ENCODE peak calls at places on chromosomes 16 and 17, in eight cellular contexts. I, K, Y, G, T, X, M and J are unnamed samples.
A peak's percentile ranks its signal among the peaks of the same experiment; 100 is the strongest.

GRCh38 chr17:45168991-45169752 is 7.5 kb downstream of the HEXIM2 start:
- DNase-seq in Y (no peak), X (no peak), M (no peak), I (no peak), G (no peak), T (no peak), K (no peak), J (no peak)

GRCh38 chr16:4679854-4680636 is 13.3 kb upstream of the NUDT16L1 start:
- DNase-seq in G (no peak), K (no peak), Y (no peak), I (peak; percentile 59), T (peak; percentile 91), M (peak; percentile 76), X (peak; percentile 83), J (peak; percentile 69)

GRCh38 chr17:47318197-47318918 is 5.4 kb upstream of the EFCAB13 start:
- DNase-seq in M (no peak), X (no peak), T (no peak), I (no peak), K (peak; percentile 31), G (no peak), Y (no peak), J (no peak)

GRCh38 chr16:59180083-59180476 is 446.0 kb upstream of the GOT2 start:
- DNase-seq in Y (no peak), G (peak; percentile 86), M (no peak), I (no peak), K (peak; percentile 76), T (no peak), X (no peak), J (no peak)

GRCh38 chr16:6279261-6279660 is 1053.4 kb upstream of the RBFOX1 start:
- DNase-seq in X (no peak), T (no peak), I (no peak), K (no peak), Y (no peak), M (no peak), G (no peak), J (no peak)

GRCh38 chr16:22670551-22670970 is 143.4 kb upstream of the HS3ST2 start:
- DNase-seq in M (no peak), T (no peak), I (peak; percentile 80), G (peak; percentile 13), K (peak; percentile 50), Y (peak; percentile 41), X (no peak), J (no peak)

GRCh38 chr17:6092182-6092922 is 22.2 kb downstream of the WSCD1 start:
- DNase-seq in X (peak; percentile 24), M (no peak), T (no peak), I (no peak), G (no peak), Y (no peak), K (no peak), J (no peak)

GRCh38 chr17:72305472-72305871 is 184.7 kb downstream of the SOX9 start:
- DNase-seq in G (no peak), K (no peak), X (no peak), T (no peak), Y (no peak), M (no peak), I (no peak), J (no peak)

GRCh38 chr16:77690416-77690815 is 31.9 kb upstream of the NUDT7 start:
- DNase-seq in T (no peak), K (no peak), G (peak; percentile 5), I (no peak), X (no peak), Y (no peak), M (no peak), J (no peak)

GRCh38 chr16:65828296-65828695 is 538.2 kb upstream of the CDH5 start:
- DNase-seq in G (no peak), K (no peak), M (no peak), Y (no peak), X (no peak), I (no peak), T (no peak), J (no peak)

GRCh38 chr16:84800118-84800517 is 19.7 kb upstream of the CRISPLD2 start:
- DNase-seq in G (no peak), I (no peak), X (no peak), K (no peak), M (no peak), Y (no peak), T (no peak), J (no peak)

GRCh38 chr17:81465912-81466311 is 46.7 kb downstream of the ACTG1 start:
- DNase-seq in M (no peak), T (no peak), X (no peak), K (no peak), I (no peak), Y (no peak), G (no peak), J (no peak)

GRCh38 chr16:13186813-13187212 is 285.4 kb downstream of the SHISA9 start:
- DNase-seq in M (no peak), I (no peak), G (peak; percentile 15), T (no peak), K (peak; percentile 31), Y (no peak), X (no peak), J (no peak)

GRCh38 chr16:6884002-6884401 is 448.6 kb upstream of the RBFOX1 start:
- DNase-seq in X (no peak), T (no peak), G (no peak), K (no peak), M (no peak), Y (no peak), I (no peak), J (no peak)

GRCh38 chr17:71441098-71441497 is 679.7 kb upstream of the SOX9 start:
- DNase-seq in X (no peak), K (no peak), Y (no peak), G (peak; percentile 90), M (no peak), T (no peak), I (no peak), J (no peak)

GRCh38 chr17:7576432-7576937 is 3.0 kb upstream of the CD68 start:
- DNase-seq in T (no peak), I (no peak), K (no peak), G (no peak), M (no peak), X (no peak), Y (no peak), J (no peak)
- TF ChIP-seq POLR2A in T (no peak), I (no peak), K (peak; percentile 70), G (no peak), M (no peak), X (no peak), Y (peak; percentile 53), J (no peak)

DNA sequence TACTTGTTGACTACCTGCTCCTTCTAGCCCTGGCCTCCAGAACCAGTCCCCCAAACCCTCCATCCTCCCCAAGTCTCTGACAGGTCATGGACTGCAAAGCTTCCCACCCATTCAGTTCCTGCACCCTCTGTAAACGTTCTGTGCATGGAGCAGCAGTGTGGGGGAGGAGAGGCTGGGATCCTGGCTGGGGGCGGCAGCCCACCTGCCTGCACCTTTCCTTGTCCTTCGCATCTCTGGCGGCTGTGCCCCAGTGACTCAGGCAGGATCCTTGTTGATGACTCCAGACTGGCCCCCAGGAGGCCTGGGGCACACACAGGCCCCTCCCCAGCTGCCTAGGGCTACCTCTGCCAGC is 1.6 kb upstream of the PKMYT1 start:
- DNase-seq in T (no peak), Y (no peak), I (no peak), X (no peak), G (no peak), M (no peak), K (no peak), J (no peak)
- H3K4me1 ChIP-seq in T (no peaks in the 10 kb centered on the region), Y (peaks cover 14% of the 10 kb centered on the region), I (peaks cover 31% of the 10 kb centered on the region), X (peaks cover 5% of the 10 kb centered on the region), G (peaks cover 18% of the 10 kb centered on the region), M (no peaks in the 10 kb centered on the region), K (peaks cover 26% of the 10 kb centered on the region), J (peaks cover 12% of the 10 kb centered on the region)

GRCh38 chr16:78791011-78791410 is 691.6 kb downstream of the WWOX start:
- DNase-seq in K (no peak), M (no peak), I (no peak), Y (no peak), X (no peak), G (no peak), T (no peak), J (no peak)

GRCh38 chr16:78792952-78793351 is 693.5 kb downstream of the WWOX start:
- DNase-seq in M (no peak), K (no peak), I (no peak), X (no peak), G (no peak), T (no peak), Y (no peak), J (no peak)

GRCh38 chr16:78794581-78795300 is 695.3 kb downstream of the WWOX start:
- DNase-seq in T (no peak), K (no peak), M (no peak), G (no peak), X (no peak), I (no peak), Y (no peak), J (no peak)

GRCh38 chr16:78789556-78789955 is 690.1 kb downstream of the WWOX start:
- DNase-seq in X (no peak), K (no peak), Y (no peak), M (no peak), T (no peak), I (no peak), G (no peak), J (no peak)

DNA sequence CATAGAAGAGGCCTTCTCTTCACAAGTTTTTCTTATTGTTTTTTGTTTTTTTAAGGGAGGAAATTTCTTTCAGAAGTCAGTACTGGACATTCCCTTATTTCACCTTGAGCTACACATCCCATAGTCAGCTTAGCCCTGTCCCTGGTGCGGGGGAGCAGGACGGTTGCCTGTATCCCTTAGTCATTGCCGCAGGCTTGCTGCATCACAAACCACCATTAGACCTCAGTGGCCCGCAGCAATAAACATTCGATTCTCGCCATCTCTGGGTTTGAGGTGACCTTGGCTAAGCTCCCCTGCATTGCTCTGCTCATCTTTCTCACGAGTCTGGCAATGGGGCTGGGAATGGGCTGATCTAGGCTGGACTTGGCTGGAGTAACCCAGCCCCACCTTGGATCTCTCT is 692.5 kb downstream of the WWOX start:
- DNase-seq in M (no peak), X (no peak), K (no peak), I (no peak), G (no peak), T (no peak), Y (no peak), J (no peak)
- TF ChIP-seq CTCF in M (no peak), X (no peak), K (no peak), I (no peak), G (no peak), T (no peak), Y (no peak), J (no peak)

GRCh38 chr17:75832164-75832651 is 12.0 kb downstream of the UNC13D start:
- DNase-seq in T (peak; percentile 48), K (no peak), G (no peak), M (no peak), Y (no peak), X (no peak), I (peak; percentile 35), J (peak; percentile 42)

GRCh38 chr17:75834279-75834920 is 9.8 kb downstream of the UNC13D start:
- DNase-seq in M (no peak), Y (no peak), G (no peak), I (no peak), T (no peak), K (no peak), X (no peak), J (no peak)

GRCh38 chr17:75830168-75831031 is 13.8 kb downstream of the UNC13D start:
- DNase-seq in X (peak; percentile 80), T (no peak), Y (peak; percentile 70), G (no peak), I (no peak), M (no peak), K (no peak), J (no peak)

GRCh38 chr17:75831032-75831567 is 13.1 kb downstream of the UNC13D start:
- DNase-seq in M (no peak), Y (no peak), I (no peak), T (no peak), X (no peak), K (no peak), G (no peak), J (no peak)

GRCh38 chr17:75832652-75833400 is 11.4 kb downstream of the UNC13D start:
- DNase-seq in X (no peak), Y (no peak), I (no peak), G (no peak), M (no peak), T (no peak), K (no peak), J (no peak)
- TF ChIP-seq POLR2A in X (no peak), Y (no peak), I (no peak), G (no peak), M (no peak), T (no peak), K (no peak), J (no peak)